ENCODE peak calls at places on chromosomes 11 and 22, in four cellular contexts. I is hepatic stellate cell, F is HFF-Myc, P is fibroblast of pulmonary artery. U is an unnamed sample.

GRCh38 chr22:18076060-18076497 is 1.7 kb upstream of the PEX26 start:
- DNase-seq in I (peak), F (peak), P (peak), U (no peak)

GRCh38 chr22:39010946-39011625 is 3.0 kb upstream of the APOBEC3C start:
- DNase-seq in I (no peak), F (no peak), P (no peak), U (no peak)

GRCh38 chr11:12841946-12842630 is 167.0 kb upstream of the RASSF10 start:
- DNase-seq in I (peak), F (peak), P (peak), U (no peak)

GRCh38 chr11:36540998-36541397 is 26.8 kb upstream of the RAG1 start:
- DNase-seq in I (peak), F (peak), P (peak), U (no peak)

GRCh38 chr11:66976048-66976467 is 954 bp downstream of the C11orf86 start:
- DNase-seq in I (no peak), F (no peak), P (no peak), U (no peak)

GRCh38 chr11:118398797-118399564 is 2.4 kb upstream of the ATP5MG start:
- DNase-seq in I (no peak), F (no peak), P (peak), U (no peak)

GRCh38 chr11:70628881-70629844 is 230.8 kb downstream of the CTTN start:
- DNase-seq in I (peak), F (no peak), P (no peak), U (no peak)

GRCh38 chr22:40258463-40259046 is 80.8 kb downstream of the TNRC6B start:
- DNase-seq in I (no peak), F (no peak), P (peak), U (no peak)

GRCh38 chr22:23847991-23848864 is 9.4 kb upstream of the DERL3 start:
- DNase-seq in I (no peak), F (no peak), P (no peak), U (no peak)

GRCh38 chr22:50403701-50404101 is 60.6 kb downstream of the PPP6R2 start:
- DNase-seq in I (no peak), F (no peak), P (peak), U (no peak)

GRCh38 chr11:116263770-116264169 is 509.0 kb downstream of the BUD13 start:
- DNase-seq in I (no peak), F (no peak), P (no peak), U (no peak)

U was measured in cortex of kidney.